ENCODE peak calls at places on chromosomes 4 and X, in five cellular contexts. S, Z, M, X and G are unnamed samples.
A peak's percentile ranks its signal among the peaks of the same experiment; 100 is the strongest.

GRCh38 chr4:175947117-175947722 is 118.4 kb upstream of the WDR17 start:
- DNase-seq in S (peak; percentile 43), Z (no peak), M (peak; percentile 31), X (no peak), G (peak; percentile 10)

GRCh38 chr4:113179996-113180395 is 130.5 kb downstream of the ANK2 start:
- DNase-seq in S (peak; percentile 4), Z (no peak), M (peak; percentile 16), X (no peak), G (no peak)

GRCh38 chrX:37423864-37424569 is 74.9 kb downstream of the PRRG1 start:
- DNase-seq in S (peak; percentile 29), Z (no peak), M (no peak), X (no peak), G (peak; percentile 16)

GRCh38 chr4:15349965-15350364 is 77.9 kb upstream of the C1QTNF7 start:
- DNase-seq in S (no peak), Z (no peak), M (no peak), X (no peak), G (no peak)

GRCh38 chr4:117225441-117225840 is 140.1 kb upstream of the TRAM1L1 start:
- DNase-seq in S (no peak), Z (no peak), M (peak; percentile 2), X (no peak), G (peak; percentile 51)

GRCh38 chr4:7769936-7770674 is 169.6 kb downstream of the AFAP1 start:
- DNase-seq in S (peak; percentile 25), Z (no peak), M (no peak), X (peak; percentile 18), G (peak; percentile 49)

GRCh38 chr4:39354178-39354503 is 12.0 kb downstream of the RFC1 start:
- DNase-seq in S (no peak), Z (no peak), M (no peak), X (no peak), G (no peak)

GRCh38 chr4:48315728-48316630 is 25.4 kb upstream of the SLAIN2 start:
- DNase-seq in S (peak; percentile 73), Z (no peak), M (peak; percentile 75), X (peak; percentile 17), G (peak; percentile 81)

GRCh38 chr4:881709-882108 is 50.4 kb downstream of the GAK start:
- DNase-seq in S (no peak), Z (no peak), M (no peak), X (no peak), G (no peak)

GRCh38 chr4:184763150-184763780 is 29.4 kb upstream of the CENPU start:
- DNase-seq in S (peak; percentile 25), Z (no peak), M (no peak), X (no peak), G (no peak)

GRCh38 chrX:1403228-1403627 is 11.3 kb upstream of the SLC25A6 start:
- DNase-seq in S (no peak), Z (no peak), M (no peak), X (no peak), G (no peak)

GRCh38 chr4:184374006-184374405 is 100.3 kb downstream of the IRF2 start:
- DNase-seq in S (no peak), Z (no peak), M (peak; percentile 17), X (no peak), G (no peak)

GRCh38 chrX:49266536-49267445 is 2.3 kb upstream of the FOXP3 start:
- DNase-seq in S (no peak), Z (no peak), M (no peak), X (no peak), G (no peak)

GRCh38 chr4:122842984-122843531 is 16.4 kb downstream of the FGF2 start:
- DNase-seq in S (no peak), Z (no peak), M (peak; percentile 57), X (no peak), G (no peak)

GRCh38 chrX:42751573-42751972 is 26.4 kb downstream of the PPP1R2C start:
- DNase-seq in S (peak; percentile 15), Z (no peak), M (no peak), X (no peak), G (no peak)

GRCh38 chr4:664713-665231 is 9.3 kb downstream of the ATP5ME start:
- DNase-seq in S (no peak), Z (no peak), M (no peak), X (no peak), G (no peak)

GRCh38 chrX:49139713-49140112 is 16.2 kb upstream of the GPKOW start:
- DNase-seq in S (no peak), Z (no peak), M (no peak), X (no peak), G (no peak)

GRCh38 chr4:99117876-99118693 is 26.0 kb downstream of the ADH4 start:
- DNase-seq in S (peak; percentile 35), Z (no peak), M (peak; percentile 15), X (no peak), G (no peak)

GRCh38 chr4:7867191-7867590 is 72.5 kb downstream of the AFAP1 start:
- DNase-seq in S (no peak), Z (no peak), M (no peak), X (no peak), G (no peak)

GRCh38 chrX:23802431-23802830 is 19.5 kb downstream of the SAT1 start:
- DNase-seq in S (no peak), Z (no peak), M (no peak), X (no peak), G (no peak)

GRCh38 chr4:84433603-84434232 is 65.4 kb downstream of the NKX6-1 start:
- DNase-seq in S (no peak), Z (no peak), M (no peak), X (no peak), G (no peak)

GRCh38 chr4:147736458-147736857 is 4.6 kb downstream of the ARHGAP10 start:
- DNase-seq in S (peak; percentile 79), Z (no peak), M (peak; percentile 84), X (no peak), G (peak; percentile 92)

GRCh38 chr4:7043521-7044414 is 596 bp downstream of the TADA2B start:
- DNase-seq in S (peak; percentile 38), Z (no peak), M (peak; percentile 55), X (no peak), G (peak; percentile 40)

GRCh38 chr4:161237495-161237894 is 926.3 kb downstream of the FSTL5 start:
- DNase-seq in S (no peak), Z (no peak), M (no peak), X (no peak), G (no peak)

GRCh38 chr4:151690884-151691283 is 69.9 kb downstream of the GATB start:
- DNase-seq in S (no peak), Z (no peak), M (peak; percentile 34), X (no peak), G (no peak)

GRCh38 chr4:122334828-122335227 is 44.0 kb upstream of the ADAD1 start:
- DNase-seq in S (no peak), Z (no peak), M (no peak), X (no peak), G (no peak)

GRCh38 chrX:10007604-10008003 is 40.4 kb downstream of the CLDN34 start:
- DNase-seq in S (peak; percentile 73), Z (no peak), M (peak; percentile 59), X (no peak), G (no peak)

GRCh38 chrX:10004832-10005475 is 37.8 kb downstream of the CLDN34 start:
- DNase-seq in S (no peak), Z (no peak), M (no peak), X (no peak), G (peak; percentile 54)

GRCh38 chrX:10006086-10006485 is 38.9 kb downstream of the CLDN34 start:
- DNase-seq in S (no peak), Z (no peak), M (no peak), X (no peak), G (no peak)

GRCh38 chrX:10008483-10009056 is 41.4 kb downstream of the CLDN34 start:
- DNase-seq in S (peak; percentile 47), Z (no peak), M (peak; percentile 31), X (no peak), G (no peak)

GRCh38 chrX:10006770-10007169 is 39.6 kb downstream of the CLDN34 start:
- DNase-seq in S (no peak), Z (no peak), M (no peak), X (no peak), G (peak; percentile 49)
- H4K8ac ChIP-seq in S (no peak overlapping the region), Z (no peak overlapping the region), M (peak overlapping the region; percentile 41), X (no peak overlapping the region), G (no peak overlapping the region)

GRCh38 chrX:41332005-41332404 is 2.0 kb upstream of the DDX3X start:
- DNase-seq in S (no peak), Z (no peak), M (no peak), X (no peak), G (no peak)

GRCh38 chrX:41333994-41334865 is at the start of gene DDX3X:
- DNase-seq in S (peak; percentile 91), Z (no peak), M (peak; percentile 91), X (peak; percentile 78), G (peak; percentile 71)

GRCh38 chrX:41333744-41333993 is 293 bp upstream of the DDX3X start:
- DNase-seq in S (peak; percentile 90), Z (no peak), M (peak; percentile 91), X (peak; percentile 82), G (peak; percentile 92)

GRCh38 chrX:41332988-41333743 is 796 bp upstream of the DDX3X start:
- DNase-seq in S (peak; percentile 84), Z (peak; percentile 65), M (peak; percentile 90), X (peak; percentile 87), G (peak; percentile 94)

DNA sequence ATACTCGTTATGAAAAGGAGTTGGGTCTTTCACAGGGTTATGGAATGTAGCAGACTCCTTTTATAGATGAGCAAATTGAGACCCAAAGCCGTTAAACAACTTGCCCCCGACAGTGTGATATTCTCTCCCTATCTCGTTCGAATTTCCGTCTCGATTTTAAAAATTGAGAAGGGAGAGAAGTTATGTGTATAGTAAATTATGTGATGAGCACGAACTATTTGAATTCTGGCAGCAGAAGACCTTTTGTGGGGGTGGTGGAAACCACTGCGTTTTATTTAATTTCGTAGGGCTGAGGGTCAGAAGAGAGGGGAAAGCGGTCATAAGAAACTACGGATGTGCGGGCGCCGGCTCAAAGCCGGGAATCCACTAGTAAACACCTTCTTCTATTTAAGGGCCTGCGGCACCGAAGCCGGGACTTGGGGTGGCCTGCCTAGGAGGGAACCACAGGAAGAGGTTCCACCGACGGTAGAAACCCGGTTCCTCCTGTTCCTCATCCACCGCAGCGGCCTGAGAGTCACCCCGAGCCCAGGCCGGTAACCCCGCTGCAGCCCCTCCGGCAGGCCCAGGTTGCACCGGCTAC is 1.5 kb upstream of the DDX3X start:
- DNase-seq in S (peak; percentile 44), Z (no peak), M (no peak), X (no peak), G (peak; percentile 55)
- H2BK15ac ChIP-seq in S (no peak overlapping the region), Z (peak overlapping the region; percentile 16), M (peak overlapping the region; percentile 52), X (no peak overlapping the region), G (peak overlapping the region; percentile 98)

GRCh38 chrX:104329731-104330130 is 75.0 kb upstream of the ESX1 start:
- DNase-seq in S (no peak), Z (no peak), M (no peak), X (no peak), G (no peak)
- H3K4me3 ChIP-seq in S (no peak overlapping the region), Z (no peak overlapping the region), M (no peak overlapping the region), X (no peak overlapping the region), G (no peak overlapping the region)

GRCh38 chrX:276588-277171 is 4.5 kb upstream of the PLCXD1 start:
- DNase-seq in S (peak; percentile 76), Z (no peak), M (peak; percentile 80), X (no peak), G (no peak)
- H4K8ac ChIP-seq in S (peak overlapping the region; percentile 8), Z (peak overlapping the region; percentile 71), M (peak overlapping the region; percentile 52), X (no peak overlapping the region), G (no peak overlapping the region)